ENCODE peak calls at places on chromosomes 13 and 19, in nine cellular contexts. One of them, this sample, is unnamed.

GRCh38 chr19:35744335-35744687 is 907 bp downstream of the U2AF1L4 start:
- DNase-seq in effector memory CD4-positive, alpha-beta T cell: no peak
- DNase-seq in AG08396: no peak
- DNase-seq in stimulated activated CD4-positive, alpha-beta T cell treated with anti-CD3 and anti-CD28 coated beads, Interleukin-2, amount 100 ng/mL, for 48 hours: no peak
- DNase-seq in stimulated activated CD8-positive, alpha-beta memory T cell treated with anti-CD3 and anti-CD28 coated beads, Interleukin-7, amount 100 ng/mL, for 1 hour: no peak
- DNase-seq in cardiac muscle cell: no peak
- DNase-seq in heart right ventricle: no peak
- DNase-seq in fibroblast of the aortic adventitia: no peak
- DNase-seq in activated naive CD8-positive, alpha-beta T cell treated with anti-CD3 and anti-CD28 coated beads, Interleukin-2, amount 50 U/mL, for 16 hours: no peak
- DNase-seq in this sample: no peak

GRCh38 chr19:41537789-41538188 is 38.2 kb upstream of the CEACAM21 start:
- DNase-seq in effector memory CD4-positive, alpha-beta T cell: no peak
- DNase-seq in heart right ventricle: no peak
- DNase-seq in stimulated activated CD8-positive, alpha-beta memory T cell treated with anti-CD3 and anti-CD28 coated beads, Interleukin-7, amount 100 ng/mL, for 1 hour: no peak
- DNase-seq in fibroblast of the aortic adventitia: peak; percentile 35
- DNase-seq in activated naive CD8-positive, alpha-beta T cell treated with anti-CD3 and anti-CD28 coated beads, Interleukin-2, amount 50 U/mL, for 16 hours: no peak
- DNase-seq in cardiac muscle cell: peak; percentile 55
- DNase-seq in stimulated activated CD4-positive, alpha-beta T cell treated with anti-CD3 and anti-CD28 coated beads, Interleukin-2, amount 100 ng/mL, for 48 hours: no peak
- DNase-seq in AG08396: no peak
- DNase-seq in this sample: no peak

GRCh38 chr19:57812201-57812600 is 2.5 kb downstream of the ZNF552 start:
- DNase-seq in stimulated activated CD4-positive, alpha-beta T cell treated with anti-CD3 and anti-CD28 coated beads, Interleukin-2, amount 100 ng/mL, for 48 hours: no peak
- DNase-seq in activated naive CD8-positive, alpha-beta T cell treated with anti-CD3 and anti-CD28 coated beads, Interleukin-2, amount 50 U/mL, for 16 hours: no peak
- DNase-seq in AG08396: no peak
- DNase-seq in cardiac muscle cell: peak; percentile 21
- DNase-seq in effector memory CD4-positive, alpha-beta T cell: no peak
- DNase-seq in fibroblast of the aortic adventitia: no peak
- DNase-seq in heart right ventricle: no peak
- DNase-seq in stimulated activated CD8-positive, alpha-beta memory T cell treated with anti-CD3 and anti-CD28 coated beads, Interleukin-7, amount 100 ng/mL, for 1 hour: no peak
- DNase-seq in this sample: no peak

GRCh38 chr19:367561-367960 is 23.0 kb upstream of the MIER2 start:
- DNase-seq in stimulated activated CD4-positive, alpha-beta T cell treated with anti-CD3 and anti-CD28 coated beads, Interleukin-2, amount 100 ng/mL, for 48 hours: no peak
- DNase-seq in heart right ventricle: no peak
- DNase-seq in fibroblast of the aortic adventitia: no peak
- DNase-seq in effector memory CD4-positive, alpha-beta T cell: no peak
- DNase-seq in cardiac muscle cell: no peak
- DNase-seq in activated naive CD8-positive, alpha-beta T cell treated with anti-CD3 and anti-CD28 coated beads, Interleukin-2, amount 50 U/mL, for 16 hours: no peak
- DNase-seq in stimulated activated CD8-positive, alpha-beta memory T cell treated with anti-CD3 and anti-CD28 coated beads, Interleukin-7, amount 100 ng/mL, for 1 hour: no peak
- DNase-seq in AG08396: no peak
- DNase-seq in this sample: no peak

GRCh38 chr19:2410023-2410422 is 17.4 kb downstream of the TIMM13 start:
- DNase-seq in AG08396: no peak
- DNase-seq in effector memory CD4-positive, alpha-beta T cell: no peak
- DNase-seq in heart right ventricle: no peak
- DNase-seq in stimulated activated CD8-positive, alpha-beta memory T cell treated with anti-CD3 and anti-CD28 coated beads, Interleukin-7, amount 100 ng/mL, for 1 hour: no peak
- DNase-seq in stimulated activated CD4-positive, alpha-beta T cell treated with anti-CD3 and anti-CD28 coated beads, Interleukin-2, amount 100 ng/mL, for 48 hours: no peak
- DNase-seq in cardiac muscle cell: no peak
- DNase-seq in fibroblast of the aortic adventitia: no peak
- DNase-seq in activated naive CD8-positive, alpha-beta T cell treated with anti-CD3 and anti-CD28 coated beads, Interleukin-2, amount 50 U/mL, for 16 hours: no peak
- DNase-seq in this sample: no peak

GRCh38 chr13:102327119-102327617 is 74.7 kb downstream of the FGF14 start:
- DNase-seq in heart right ventricle: no peak
- DNase-seq in cardiac muscle cell: no peak
- DNase-seq in effector memory CD4-positive, alpha-beta T cell: no peak
- DNase-seq in fibroblast of the aortic adventitia: no peak
- DNase-seq in AG08396: no peak
- DNase-seq in stimulated activated CD8-positive, alpha-beta memory T cell treated with anti-CD3 and anti-CD28 coated beads, Interleukin-7, amount 100 ng/mL, for 1 hour: no peak
- DNase-seq in activated naive CD8-positive, alpha-beta T cell treated with anti-CD3 and anti-CD28 coated beads, Interleukin-2, amount 50 U/mL, for 16 hours: no peak
- DNase-seq in stimulated activated CD4-positive, alpha-beta T cell treated with anti-CD3 and anti-CD28 coated beads, Interleukin-2, amount 100 ng/mL, for 48 hours: no peak
- DNase-seq in this sample: no peak

GRCh38 chr19:7469654-7470285 is 19.1 kb downstream of the PEX11G start:
- DNase-seq in fibroblast of the aortic adventitia: no peak
- DNase-seq in stimulated activated CD8-positive, alpha-beta memory T cell treated with anti-CD3 and anti-CD28 coated beads, Interleukin-7, amount 100 ng/mL, for 1 hour: no peak
- DNase-seq in stimulated activated CD4-positive, alpha-beta T cell treated with anti-CD3 and anti-CD28 coated beads, Interleukin-2, amount 100 ng/mL, for 48 hours: no peak
- DNase-seq in effector memory CD4-positive, alpha-beta T cell: no peak
- DNase-seq in heart right ventricle: no peak
- DNase-seq in activated naive CD8-positive, alpha-beta T cell treated with anti-CD3 and anti-CD28 coated beads, Interleukin-2, amount 50 U/mL, for 16 hours: no peak
- DNase-seq in AG08396: no peak
- DNase-seq in cardiac muscle cell: no peak
- DNase-seq in this sample: no peak

GRCh38 chr19:44883962-44884361 is 7.1 kb upstream of the TOMM40 start:
- DNase-seq in stimulated activated CD8-positive, alpha-beta memory T cell treated with anti-CD3 and anti-CD28 coated beads, Interleukin-7, amount 100 ng/mL, for 1 hour: no peak
- DNase-seq in stimulated activated CD4-positive, alpha-beta T cell treated with anti-CD3 and anti-CD28 coated beads, Interleukin-2, amount 100 ng/mL, for 48 hours: no peak
- DNase-seq in activated naive CD8-positive, alpha-beta T cell treated with anti-CD3 and anti-CD28 coated beads, Interleukin-2, amount 50 U/mL, for 16 hours: no peak
- DNase-seq in fibroblast of the aortic adventitia: no peak
- DNase-seq in AG08396: no peak
- DNase-seq in heart right ventricle: no peak
- DNase-seq in cardiac muscle cell: no peak
- DNase-seq in effector memory CD4-positive, alpha-beta T cell: no peak
- DNase-seq in this sample: no peak

GRCh38 chr19:46470376-46470775 is 987 bp downstream of the PNMA8A start:
- DNase-seq in activated naive CD8-positive, alpha-beta T cell treated with anti-CD3 and anti-CD28 coated beads, Interleukin-2, amount 50 U/mL, for 16 hours: no peak
- DNase-seq in heart right ventricle: no peak
- DNase-seq in stimulated activated CD4-positive, alpha-beta T cell treated with anti-CD3 and anti-CD28 coated beads, Interleukin-2, amount 100 ng/mL, for 48 hours: no peak
- DNase-seq in AG08396: no peak
- DNase-seq in cardiac muscle cell: no peak
- DNase-seq in effector memory CD4-positive, alpha-beta T cell: no peak
- DNase-seq in fibroblast of the aortic adventitia: no peak
- DNase-seq in stimulated activated CD8-positive, alpha-beta memory T cell treated with anti-CD3 and anti-CD28 coated beads, Interleukin-7, amount 100 ng/mL, for 1 hour: no peak
- DNase-seq in this sample: no peak

GRCh38 chr13:33537691-33538090 is 252.1 kb upstream of the STARD13 start:
- DNase-seq in activated naive CD8-positive, alpha-beta T cell treated with anti-CD3 and anti-CD28 coated beads, Interleukin-2, amount 50 U/mL, for 16 hours: no peak
- DNase-seq in stimulated activated CD4-positive, alpha-beta T cell treated with anti-CD3 and anti-CD28 coated beads, Interleukin-2, amount 100 ng/mL, for 48 hours: no peak
- DNase-seq in fibroblast of the aortic adventitia: no peak
- DNase-seq in stimulated activated CD8-positive, alpha-beta memory T cell treated with anti-CD3 and anti-CD28 coated beads, Interleukin-7, amount 100 ng/mL, for 1 hour: no peak
- DNase-seq in heart right ventricle: no peak
- DNase-seq in AG08396: no peak
- DNase-seq in effector memory CD4-positive, alpha-beta T cell: no peak
- DNase-seq in cardiac muscle cell: no peak
- DNase-seq in this sample: no peak

GRCh38 chr13:95677564-95678386 is 836 bp downstream of the DNAJC3 start:
- DNase-seq in stimulated activated CD4-positive, alpha-beta T cell treated with anti-CD3 and anti-CD28 coated beads, Interleukin-2, amount 100 ng/mL, for 48 hours: no peak
- DNase-seq in stimulated activated CD8-positive, alpha-beta memory T cell treated with anti-CD3 and anti-CD28 coated beads, Interleukin-7, amount 100 ng/mL, for 1 hour: no peak
- DNase-seq in effector memory CD4-positive, alpha-beta T cell: no peak
- DNase-seq in cardiac muscle cell: peak; percentile 45
- DNase-seq in heart right ventricle: peak; percentile 51
- DNase-seq in AG08396: peak; percentile 45
- DNase-seq in fibroblast of the aortic adventitia: peak; percentile 45
- DNase-seq in activated naive CD8-positive, alpha-beta T cell treated with anti-CD3 and anti-CD28 coated beads, Interleukin-2, amount 50 U/mL, for 16 hours: no peak
- DNase-seq in this sample: no peak

GRCh38 chr13:89746554-89746953 is 1600.9 kb upstream of the MIR17HG start:
- DNase-seq in AG08396: no peak
- DNase-seq in activated naive CD8-positive, alpha-beta T cell treated with anti-CD3 and anti-CD28 coated beads, Interleukin-2, amount 50 U/mL, for 16 hours: no peak
- DNase-seq in fibroblast of the aortic adventitia: no peak
- DNase-seq in stimulated activated CD8-positive, alpha-beta memory T cell treated with anti-CD3 and anti-CD28 coated beads, Interleukin-7, amount 100 ng/mL, for 1 hour: no peak
- DNase-seq in stimulated activated CD4-positive, alpha-beta T cell treated with anti-CD3 and anti-CD28 coated beads, Interleukin-2, amount 100 ng/mL, for 48 hours: no peak
- DNase-seq in cardiac muscle cell: peak; percentile 3
- DNase-seq in effector memory CD4-positive, alpha-beta T cell: no peak
- DNase-seq in heart right ventricle: no peak
- DNase-seq in this sample: no peak

GRCh38 chr13:91220872-91221271 is 126.6 kb upstream of the MIR17HG start:
- DNase-seq in AG08396: no peak
- DNase-seq in activated naive CD8-positive, alpha-beta T cell treated with anti-CD3 and anti-CD28 coated beads, Interleukin-2, amount 50 U/mL, for 16 hours: no peak
- DNase-seq in cardiac muscle cell: no peak
- DNase-seq in stimulated activated CD4-positive, alpha-beta T cell treated with anti-CD3 and anti-CD28 coated beads, Interleukin-2, amount 100 ng/mL, for 48 hours: no peak
- DNase-seq in stimulated activated CD8-positive, alpha-beta memory T cell treated with anti-CD3 and anti-CD28 coated beads, Interleukin-7, amount 100 ng/mL, for 1 hour: no peak
- DNase-seq in effector memory CD4-positive, alpha-beta T cell: no peak
- DNase-seq in fibroblast of the aortic adventitia: no peak
- DNase-seq in heart right ventricle: no peak
- DNase-seq in this sample: no peak

GRCh38 chr19:29855087-29855486 is 43.3 kb downstream of the CCNE1 start:
- DNase-seq in heart right ventricle: no peak
- DNase-seq in cardiac muscle cell: no peak
- DNase-seq in effector memory CD4-positive, alpha-beta T cell: no peak
- DNase-seq in AG08396: no peak
- DNase-seq in activated naive CD8-positive, alpha-beta T cell treated with anti-CD3 and anti-CD28 coated beads, Interleukin-2, amount 50 U/mL, for 16 hours: no peak
- DNase-seq in stimulated activated CD4-positive, alpha-beta T cell treated with anti-CD3 and anti-CD28 coated beads, Interleukin-2, amount 100 ng/mL, for 48 hours: no peak
- DNase-seq in fibroblast of the aortic adventitia: no peak
- DNase-seq in stimulated activated CD8-positive, alpha-beta memory T cell treated with anti-CD3 and anti-CD28 coated beads, Interleukin-7, amount 100 ng/mL, for 1 hour: no peak
- DNase-seq in this sample: no peak

GRCh38 chr13:66805657-66806056 is 424.5 kb downstream of the PCDH9 start:
- DNase-seq in heart right ventricle: peak; percentile 35
- DNase-seq in AG08396: no peak
- DNase-seq in activated naive CD8-positive, alpha-beta T cell treated with anti-CD3 and anti-CD28 coated beads, Interleukin-2, amount 50 U/mL, for 16 hours: no peak
- DNase-seq in effector memory CD4-positive, alpha-beta T cell: no peak
- DNase-seq in cardiac muscle cell: peak; percentile 88
- DNase-seq in stimulated activated CD4-positive, alpha-beta T cell treated with anti-CD3 and anti-CD28 coated beads, Interleukin-2, amount 100 ng/mL, for 48 hours: no peak
- DNase-seq in stimulated activated CD8-positive, alpha-beta memory T cell treated with anti-CD3 and anti-CD28 coated beads, Interleukin-7, amount 100 ng/mL, for 1 hour: no peak
- DNase-seq in fibroblast of the aortic adventitia: peak; percentile 92
- DNase-seq in this sample: no peak

GRCh38 chr13:113861433-113862030 is 2.3 kb downstream of the GAS6 start:
- DNase-seq in stimulated activated CD4-positive, alpha-beta T cell treated with anti-CD3 and anti-CD28 coated beads, Interleukin-2, amount 100 ng/mL, for 48 hours: no peak
- DNase-seq in stimulated activated CD8-positive, alpha-beta memory T cell treated with anti-CD3 and anti-CD28 coated beads, Interleukin-7, amount 100 ng/mL, for 1 hour: no peak
- DNase-seq in cardiac muscle cell: no peak
- DNase-seq in activated naive CD8-positive, alpha-beta T cell treated with anti-CD3 and anti-CD28 coated beads, Interleukin-2, amount 50 U/mL, for 16 hours: no peak
- DNase-seq in fibroblast of the aortic adventitia: no peak
- DNase-seq in AG08396: no peak
- DNase-seq in heart right ventricle: no peak
- DNase-seq in effector memory CD4-positive, alpha-beta T cell: no peak
- DNase-seq in this sample: no peak

GRCh38 chr13:101157261-101157660 is 259.0 kb downstream of the NALCN start:
- DNase-seq in effector memory CD4-positive, alpha-beta T cell: no peak
- DNase-seq in cardiac muscle cell: no peak
- DNase-seq in fibroblast of the aortic adventitia: no peak
- DNase-seq in heart right ventricle: no peak
- DNase-seq in activated naive CD8-positive, alpha-beta T cell treated with anti-CD3 and anti-CD28 coated beads, Interleukin-2, amount 50 U/mL, for 16 hours: no peak
- DNase-seq in AG08396: no peak
- DNase-seq in stimulated activated CD4-positive, alpha-beta T cell treated with anti-CD3 and anti-CD28 coated beads, Interleukin-2, amount 100 ng/mL, for 48 hours: no peak
- DNase-seq in stimulated activated CD8-positive, alpha-beta memory T cell treated with anti-CD3 and anti-CD28 coated beads, Interleukin-7, amount 100 ng/mL, for 1 hour: no peak
- DNase-seq in this sample: no peak

GRCh38 chr19:13537454-13537853 is 31.2 kb upstream of the CACNA1A start:
- DNase-seq in stimulated activated CD4-positive, alpha-beta T cell treated with anti-CD3 and anti-CD28 coated beads, Interleukin-2, amount 100 ng/mL, for 48 hours: no peak
- DNase-seq in stimulated activated CD8-positive, alpha-beta memory T cell treated with anti-CD3 and anti-CD28 coated beads, Interleukin-7, amount 100 ng/mL, for 1 hour: no peak
- DNase-seq in heart right ventricle: no peak
- DNase-seq in fibroblast of the aortic adventitia: no peak
- DNase-seq in effector memory CD4-positive, alpha-beta T cell: no peak
- DNase-seq in AG08396: no peak
- DNase-seq in activated naive CD8-positive, alpha-beta T cell treated with anti-CD3 and anti-CD28 coated beads, Interleukin-2, amount 50 U/mL, for 16 hours: no peak
- DNase-seq in cardiac muscle cell: no peak
- DNase-seq in this sample: no peak

GRCh38 chr13:80753951-80754350 is 413.0 kb upstream of the SPRY2 start:
- DNase-seq in stimulated activated CD8-positive, alpha-beta memory T cell treated with anti-CD3 and anti-CD28 coated beads, Interleukin-7, amount 100 ng/mL, for 1 hour: no peak
- DNase-seq in heart right ventricle: no peak
- DNase-seq in fibroblast of the aortic adventitia: no peak
- DNase-seq in effector memory CD4-positive, alpha-beta T cell: no peak
- DNase-seq in cardiac muscle cell: no peak
- DNase-seq in AG08396: no peak
- DNase-seq in stimulated activated CD4-positive, alpha-beta T cell treated with anti-CD3 and anti-CD28 coated beads, Interleukin-2, amount 100 ng/mL, for 48 hours: no peak
- DNase-seq in activated naive CD8-positive, alpha-beta T cell treated with anti-CD3 and anti-CD28 coated beads, Interleukin-2, amount 50 U/mL, for 16 hours: no peak
- DNase-seq in this sample: no peak

GRCh38 chr19:16115309-16116039 is 3.8 kb downstream of the RAB8A start:
- DNase-seq in AG08396: no peak
- DNase-seq in cardiac muscle cell: no peak
- DNase-seq in effector memory CD4-positive, alpha-beta T cell: no peak
- DNase-seq in stimulated activated CD8-positive, alpha-beta memory T cell treated with anti-CD3 and anti-CD28 coated beads, Interleukin-7, amount 100 ng/mL, for 1 hour: no peak
- DNase-seq in stimulated activated CD4-positive, alpha-beta T cell treated with anti-CD3 and anti-CD28 coated beads, Interleukin-2, amount 100 ng/mL, for 48 hours: no peak
- DNase-seq in fibroblast of the aortic adventitia: no peak
- DNase-seq in activated naive CD8-positive, alpha-beta T cell treated with anti-CD3 and anti-CD28 coated beads, Interleukin-2, amount 50 U/mL, for 16 hours: no peak
- DNase-seq in heart right ventricle: no peak
- DNase-seq in this sample: no peak

GRCh38 chr19:46571495-46571894 is 29.6 kb upstream of the CALM3 start:
- DNase-seq in activated naive CD8-positive, alpha-beta T cell treated with anti-CD3 and anti-CD28 coated beads, Interleukin-2, amount 50 U/mL, for 16 hours: no peak
- DNase-seq in heart right ventricle: no peak
- DNase-seq in effector memory CD4-positive, alpha-beta T cell: no peak
- DNase-seq in fibroblast of the aortic adventitia: peak; percentile 11
- DNase-seq in stimulated activated CD8-positive, alpha-beta memory T cell treated with anti-CD3 and anti-CD28 coated beads, Interleukin-7, amount 100 ng/mL, for 1 hour: no peak
- DNase-seq in cardiac muscle cell: peak; percentile 15
- DNase-seq in stimulated activated CD4-positive, alpha-beta T cell treated with anti-CD3 and anti-CD28 coated beads, Interleukin-2, amount 100 ng/mL, for 48 hours: no peak
- DNase-seq in AG08396: no peak
- DNase-seq in this sample: peak; percentile 49

GRCh38 chr19:47047931-47048399 is 459 bp downstream of the TMEM160 start:
- DNase-seq in stimulated activated CD8-positive, alpha-beta memory T cell treated with anti-CD3 and anti-CD28 coated beads, Interleukin-7, amount 100 ng/mL, for 1 hour: peak; percentile 19
- DNase-seq in stimulated activated CD4-positive, alpha-beta T cell treated with anti-CD3 and anti-CD28 coated beads, Interleukin-2, amount 100 ng/mL, for 48 hours: peak; percentile 69
- DNase-seq in activated naive CD8-positive, alpha-beta T cell treated with anti-CD3 and anti-CD28 coated beads, Interleukin-2, amount 50 U/mL, for 16 hours: peak; percentile 37
- DNase-seq in effector memory CD4-positive, alpha-beta T cell: peak; percentile 71
- DNase-seq in cardiac muscle cell: peak; percentile 91
- DNase-seq in AG08396: peak; percentile 98
- DNase-seq in fibroblast of the aortic adventitia: peak; percentile 91
- DNase-seq in heart right ventricle: peak; percentile 86
- DNase-seq in this sample: peak; percentile 96

GRCh38 chr19:35528218-35529038 is at the start of gene SBSN:
- DNase-seq in heart right ventricle: no peak
- DNase-seq in stimulated activated CD4-positive, alpha-beta T cell treated with anti-CD3 and anti-CD28 coated beads, Interleukin-2, amount 100 ng/mL, for 48 hours: no peak
- DNase-seq in cardiac muscle cell: peak; percentile 79
- DNase-seq in fibroblast of the aortic adventitia: peak; percentile 75
- DNase-seq in effector memory CD4-positive, alpha-beta T cell: no peak
- DNase-seq in AG08396: peak; percentile 81
- DNase-seq in activated naive CD8-positive, alpha-beta T cell treated with anti-CD3 and anti-CD28 coated beads, Interleukin-2, amount 50 U/mL, for 16 hours: no peak
- DNase-seq in stimulated activated CD8-positive, alpha-beta memory T cell treated with anti-CD3 and anti-CD28 coated beads, Interleukin-7, amount 100 ng/mL, for 1 hour: no peak
- DNase-seq in this sample: no peak

GRCh38 chr19:49767380-49767779 is 579 bp downstream of the AP2A1 start:
- DNase-seq in stimulated activated CD4-positive, alpha-beta T cell treated with anti-CD3 and anti-CD28 coated beads, Interleukin-2, amount 100 ng/mL, for 48 hours: no peak
- DNase-seq in fibroblast of the aortic adventitia: peak; percentile 11
- DNase-seq in activated naive CD8-positive, alpha-beta T cell treated with anti-CD3 and anti-CD28 coated beads, Interleukin-2, amount 50 U/mL, for 16 hours: no peak
- DNase-seq in AG08396: peak; percentile 40
- DNase-seq in heart right ventricle: no peak
- DNase-seq in cardiac muscle cell: peak; percentile 12
- DNase-seq in stimulated activated CD8-positive, alpha-beta memory T cell treated with anti-CD3 and anti-CD28 coated beads, Interleukin-7, amount 100 ng/mL, for 1 hour: no peak
- DNase-seq in effector memory CD4-positive, alpha-beta T cell: no peak
- DNase-seq in this sample: no peak

GRCh38 chr13:95180513-95181245 is 120.6 kb downstream of the ABCC4 start:
- DNase-seq in stimulated activated CD4-positive, alpha-beta T cell treated with anti-CD3 and anti-CD28 coated beads, Interleukin-2, amount 100 ng/mL, for 48 hours: no peak
- DNase-seq in fibroblast of the aortic adventitia: peak; percentile 10
- DNase-seq in stimulated activated CD8-positive, alpha-beta memory T cell treated with anti-CD3 and anti-CD28 coated beads, Interleukin-7, amount 100 ng/mL, for 1 hour: no peak
- DNase-seq in activated naive CD8-positive, alpha-beta T cell treated with anti-CD3 and anti-CD28 coated beads, Interleukin-2, amount 50 U/mL, for 16 hours: no peak
- DNase-seq in effector memory CD4-positive, alpha-beta T cell: no peak
- DNase-seq in heart right ventricle: no peak
- DNase-seq in AG08396: no peak
- DNase-seq in cardiac muscle cell: no peak
- DNase-seq in this sample: no peak

GRCh38 chr13:93847162-93847561 is 620.6 kb downstream of the GPC6 start:
- DNase-seq in stimulated activated CD4-positive, alpha-beta T cell treated with anti-CD3 and anti-CD28 coated beads, Interleukin-2, amount 100 ng/mL, for 48 hours: no peak
- DNase-seq in fibroblast of the aortic adventitia: peak; percentile 67
- DNase-seq in stimulated activated CD8-positive, alpha-beta memory T cell treated with anti-CD3 and anti-CD28 coated beads, Interleukin-7, amount 100 ng/mL, for 1 hour: no peak
- DNase-seq in heart right ventricle: no peak
- DNase-seq in cardiac muscle cell: peak; percentile 69
- DNase-seq in effector memory CD4-positive, alpha-beta T cell: no peak
- DNase-seq in activated naive CD8-positive, alpha-beta T cell treated with anti-CD3 and anti-CD28 coated beads, Interleukin-2, amount 50 U/mL, for 16 hours: no peak
- DNase-seq in AG08396: peak; percentile 52
- DNase-seq in this sample: no peak